ENCODE peak calls at places on chromosomes 12 and 14, in nine cellular contexts. One of them, this sample, is unnamed.

GRCh38 chr12:103495158-103495782 is 498 bp downstream of the C12orf42 start:
- DNase-seq in activated T-cell treated with anti-CD3 and anti-CD28 coated beads for 24 hours: peak
- DNase-seq in T-helper 9 cell: peak
- DNase-seq in ELR: no peak
- DNase-seq in T-helper 1 cell: peak
- DNase-seq in HS-27A: no peak
- DNase-seq in CD4-positive, CD25-positive, alpha-beta regulatory T cell: peak
- DNase-seq in activated CD4-positive, alpha-beta T cell treated with anti-CD3 and anti-CD28 coated beads, Interleukin-2, amount 10 ng/mL, durations not matched to agents 7 days and 5 days: peak
- DNase-seq in astrocyte of the spinal cord: no peak
- DNase-seq in this sample: no peak

GRCh38 chr12:104602901-104603300 is 146.2 kb downstream of the CHST11 start:
- DNase-seq in activated T-cell treated with anti-CD3 and anti-CD28 coated beads for 24 hours: no peak
- DNase-seq in T-helper 9 cell: no peak
- DNase-seq in ELR: peak
- DNase-seq in T-helper 1 cell: no peak
- DNase-seq in HS-27A: no peak
- DNase-seq in CD4-positive, CD25-positive, alpha-beta regulatory T cell: no peak
- DNase-seq in activated CD4-positive, alpha-beta T cell treated with anti-CD3 and anti-CD28 coated beads, Interleukin-2, amount 10 ng/mL, durations not matched to agents 7 days and 5 days: no peak
- DNase-seq in astrocyte of the spinal cord: no peak
- DNase-seq in this sample: peak

GRCh38 chr12:6852651-6853354 is 853 bp downstream of the USP5 start:
- DNase-seq in activated T-cell treated with anti-CD3 and anti-CD28 coated beads for 24 hours: peak
- DNase-seq in T-helper 9 cell: peak
- DNase-seq in ELR: peak
- DNase-seq in T-helper 1 cell: peak
- DNase-seq in HS-27A: no peak
- DNase-seq in CD4-positive, CD25-positive, alpha-beta regulatory T cell: peak
- DNase-seq in activated CD4-positive, alpha-beta T cell treated with anti-CD3 and anti-CD28 coated beads, Interleukin-2, amount 10 ng/mL, durations not matched to agents 7 days and 5 days: peak
- DNase-seq in astrocyte of the spinal cord: peak
- DNase-seq in this sample: peak

GRCh38 chr12:130632582-130633174 is 83.4 kb downstream of the RIMBP2 start:
- DNase-seq in activated T-cell treated with anti-CD3 and anti-CD28 coated beads for 24 hours: no peak
- DNase-seq in T-helper 9 cell: no peak
- DNase-seq in ELR: no peak
- DNase-seq in T-helper 1 cell: no peak
- DNase-seq in HS-27A: no peak
- DNase-seq in CD4-positive, CD25-positive, alpha-beta regulatory T cell: no peak
- DNase-seq in activated CD4-positive, alpha-beta T cell treated with anti-CD3 and anti-CD28 coated beads, Interleukin-2, amount 10 ng/mL, durations not matched to agents 7 days and 5 days: no peak
- DNase-seq in astrocyte of the spinal cord: no peak
- DNase-seq in this sample: no peak

GRCh38 chr12:132356686-132357622 is 27.6 kb upstream of the GALNT9 start:
- DNase-seq in activated T-cell treated with anti-CD3 and anti-CD28 coated beads for 24 hours: no peak
- DNase-seq in T-helper 9 cell: no peak
- DNase-seq in ELR: peak
- DNase-seq in T-helper 1 cell: no peak
- DNase-seq in HS-27A: no peak
- DNase-seq in CD4-positive, CD25-positive, alpha-beta regulatory T cell: no peak
- DNase-seq in activated CD4-positive, alpha-beta T cell treated with anti-CD3 and anti-CD28 coated beads, Interleukin-2, amount 10 ng/mL, durations not matched to agents 7 days and 5 days: no peak
- DNase-seq in astrocyte of the spinal cord: peak
- DNase-seq in this sample: peak

GRCh38 chr12:116552750-116553383 is 6.3 kb upstream of the MAP1LC3B2 start:
- DNase-seq in activated T-cell treated with anti-CD3 and anti-CD28 coated beads for 24 hours: no peak
- DNase-seq in T-helper 9 cell: no peak
- DNase-seq in ELR: no peak
- DNase-seq in T-helper 1 cell: no peak
- DNase-seq in HS-27A: no peak
- DNase-seq in CD4-positive, CD25-positive, alpha-beta regulatory T cell: no peak
- DNase-seq in activated CD4-positive, alpha-beta T cell treated with anti-CD3 and anti-CD28 coated beads, Interleukin-2, amount 10 ng/mL, durations not matched to agents 7 days and 5 days: no peak
- DNase-seq in astrocyte of the spinal cord: no peak
- DNase-seq in this sample: no peak

GRCh38 chr14:96206461-96206860 is 1.8 kb downstream of the BDKRB2 start:
- DNase-seq in activated T-cell treated with anti-CD3 and anti-CD28 coated beads for 24 hours: no peak
- DNase-seq in T-helper 9 cell: no peak
- DNase-seq in ELR: no peak
- DNase-seq in T-helper 1 cell: no peak
- DNase-seq in HS-27A: no peak
- DNase-seq in CD4-positive, CD25-positive, alpha-beta regulatory T cell: no peak
- DNase-seq in activated CD4-positive, alpha-beta T cell treated with anti-CD3 and anti-CD28 coated beads, Interleukin-2, amount 10 ng/mL, durations not matched to agents 7 days and 5 days: no peak
- DNase-seq in astrocyte of the spinal cord: no peak
- DNase-seq in this sample: no peak

GRCh38 chr12:129821964-129822363 is 81.9 kb downstream of the TMEM132D start:
- DNase-seq in activated T-cell treated with anti-CD3 and anti-CD28 coated beads for 24 hours: no peak
- DNase-seq in T-helper 9 cell: no peak
- DNase-seq in ELR: no peak
- DNase-seq in T-helper 1 cell: no peak
- DNase-seq in HS-27A: no peak
- DNase-seq in CD4-positive, CD25-positive, alpha-beta regulatory T cell: no peak
- DNase-seq in activated CD4-positive, alpha-beta T cell treated with anti-CD3 and anti-CD28 coated beads, Interleukin-2, amount 10 ng/mL, durations not matched to agents 7 days and 5 days: no peak
- DNase-seq in astrocyte of the spinal cord: no peak
- DNase-seq in this sample: no peak